ENCODE peak calls at places on chromosomes 5 and 9, in seven cellular contexts. J is K562, C is GM12878, H is GM12891, X is H1, I is HepG2, S is SK-N-SH. U is an unnamed sample.

GRCh38 chr5:149962040-149962439 is 1.5 kb downstream of the SLC26A2 start:
- DNase-seq in S (peak), H (no peak), X (no peak), C (no peak), I (peak), J (peak), U (no peak)

GRCh38 chr9:97315550-97315949 is 8.1 kb downstream of the CCDC180 start:
- DNase-seq in S (no peak), C (no peak), I (no peak), X (no peak), H (no peak), J (no peak), U (no peak)

GRCh38 chr5:172641359-172642045 is 439 bp downstream of the NEURL1B start:
- DNase-seq in X (peak), C (no peak), J (no peak), S (peak), H (peak), I (no peak), U (peak)

GRCh38 chr5:132264546-132265335 is 7.2 kb downstream of the PDLIM4 start:
- DNase-seq in S (no peak), X (peak), J (no peak), I (no peak), C (no peak), H (no peak), U (no peak)

GRCh38 chr9:110156902-110157301 is 51.1 kb downstream of the C9orf152 start:
- DNase-seq in C (no peak), X (no peak), I (no peak), S (no peak), J (no peak), H (no peak), U (no peak)

GRCh38 chr5:123875444-123876264 is 363.7 kb downstream of the CSNK1G3 start:
- DNase-seq in C (no peak), X (peak), J (no peak), I (peak), H (no peak), S (no peak), U (no peak)

GRCh38 chr9:36136277-36136893 is at the start of gene GLIPR2:
- DNase-seq in X (no peak), I (peak), J (peak), C (no peak), S (peak), H (peak), U (peak)

GRCh38 chr9:138096192-138096845 is 218.7 kb downstream of the CACNA1B start:
- DNase-seq in I (no peak), J (no peak), H (no peak), S (no peak), X (no peak), C (no peak), U (no peak)

GRCh38 chr5:132799392-132799791 is 13.7 kb upstream of the SOWAHA start:
- DNase-seq in I (no peak), J (no peak), H (no peak), X (no peak), C (no peak), S (no peak), U (no peak)

GRCh38 chr5:33411498-33411897 is 29.3 kb upstream of the TARS1 start:
- DNase-seq in H (no peak), S (no peak), C (no peak), J (no peak), I (no peak), X (no peak), U (no peak)

GRCh38 chr9:18605763-18606162 is 131.8 kb downstream of the ADAMTSL1 start:
- DNase-seq in J (no peak), C (no peak), X (no peak), S (no peak), H (no peak), I (no peak), U (no peak)

GRCh38 chr9:130421802-130422276 is 22.9 kb upstream of the ASS1 start:
- DNase-seq in X (peak), J (no peak), H (no peak), I (no peak), C (no peak), S (peak), U (no peak)

DNA sequence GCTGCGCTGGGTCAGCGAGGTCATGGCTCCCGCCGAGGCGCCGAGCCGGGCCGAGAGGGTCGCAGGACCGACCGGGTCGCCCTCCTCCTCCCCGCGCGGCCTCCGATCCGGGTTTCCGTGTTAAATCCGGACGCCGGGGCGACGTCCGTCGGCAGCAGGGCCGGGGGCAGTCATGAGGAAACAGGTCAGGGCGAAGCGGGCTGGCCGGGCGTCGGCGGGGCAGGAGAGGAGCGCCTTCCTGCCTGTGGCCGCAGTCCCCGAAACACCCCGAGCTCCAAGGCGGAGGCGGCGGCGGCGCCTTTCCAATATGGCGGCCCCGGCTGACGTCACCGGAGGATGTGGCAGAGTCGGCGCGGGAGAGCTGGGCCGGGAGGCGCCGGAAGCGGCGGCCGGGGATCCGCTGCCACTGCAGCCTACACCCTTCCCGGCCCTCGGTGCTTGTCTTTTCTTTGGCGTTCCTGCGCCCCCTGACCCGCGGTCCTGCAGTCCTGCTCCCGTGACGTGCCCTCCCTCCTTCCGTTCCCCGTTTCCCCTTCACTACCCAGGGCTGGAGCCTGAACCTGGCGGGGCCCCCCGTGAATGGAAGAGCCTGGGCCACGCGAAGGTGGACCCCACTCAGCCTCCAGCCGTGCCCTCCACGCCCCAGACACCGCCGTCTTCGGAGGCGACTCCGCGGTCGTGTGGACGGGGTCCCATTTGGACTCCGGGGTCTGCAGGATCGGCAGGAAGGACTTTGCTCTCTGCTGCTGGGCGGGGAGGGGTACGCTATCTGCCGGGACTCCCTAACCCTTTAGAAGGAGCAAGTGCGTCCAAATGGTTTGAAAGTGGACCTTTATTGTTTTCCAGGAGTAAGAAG is at the start of gene GOLPH3:
- DNase-seq in C (no peak), S (peak), J (peak), X (peak), I (peak), H (peak), U (peak)
- TF ChIP-seq POLR2AphosphoS5 in C (peak), S (peak), J (peak), X (peak), I (peak), H (peak), U (peak)

GRCh38 chr5:115186794-115187193 is 17.1 kb upstream of the TRIM36 start:
- DNase-seq in I (no peak), X (no peak), H (no peak), C (no peak), J (no peak), S (no peak), U (no peak)
- TF ChIP-seq TAF1 in I (no peak), X (no peak), H (no peak), C (no peak), J (no peak), S (no peak), U (no peak)

GRCh38 chr5:154444559-154445421 is 1.0 kb upstream of the SAP30L start:
- DNase-seq in J (peak), X (peak), S (peak), C (no peak), H (peak), I (no peak), U (peak)

GRCh38 chr5:154447074-154447725 is 1.4 kb downstream of the SAP30L start:
- DNase-seq in I (no peak), X (no peak), S (no peak), J (no peak), C (no peak), H (no peak), U (no peak)

GRCh38 chr5:154445422-154446182 is at the start of gene SAP30L:
- DNase-seq in H (peak), S (peak), I (peak), X (peak), J (peak), C (peak), U (peak)

GRCh38 chr5:154449786-154450185 is 4.0 kb downstream of the SAP30L start:
- DNase-seq in J (no peak), I (no peak), S (no peak), C (no peak), X (no peak), H (no peak), U (no peak)

GRCh38 chr5:154446183-154447073 is 631 bp downstream of the SAP30L start:
- DNase-seq in J (peak), H (peak), C (no peak), S (peak), I (peak), X (peak), U (peak)
- TF ChIP-seq POLR2AphosphoS5 in J (no peak), H (no peak), C (no peak), S (no peak), I (no peak), X (no peak), U (no peak)

GRCh38 chr9:72356019-72356653 is 8.9 kb downstream of the ZFAND5 start:
- DNase-seq in I (no peak), C (no peak), S (peak), J (no peak), X (no peak), H (no peak), U (no peak)
- TF ChIP-seq TAF1 in I (no peak), C (no peak), S (no peak), J (no peak), X (no peak), H (no peak), U (no peak)

U was measured in GM12892.